ENCODE peak calls at places on chromosomes 1 and 21, in seven cellular contexts. D, H, N, B, S, K and U are unnamed samples.

GRCh38 chr1:55073187-55073916 is 34.0 kb downstream of the PCSK9 start:
- DNase-seq in D (no peak), H (no peak), N (no peak), B (no peak), S (no peak), K (no peak), U (no peak)

GRCh38 chr1:106406114-106406513 is 650.4 kb upstream of the PRMT6 start:
- DNase-seq in D (no peak), H (no peak), N (no peak), B (peak), S (no peak), K (no peak), U (no peak)

GRCh38 chr1:41620365-41621169 is 136.1 kb upstream of the EDN2 start:
- DNase-seq in D (no peak), H (no peak), N (no peak), B (no peak), S (no peak), K (no peak), U (no peak)

GRCh38 chr1:74323937-74324473 is 88.8 kb downstream of the TNNI3K start:
- DNase-seq in D (no peak), H (no peak), N (no peak), B (peak), S (no peak), K (no peak), U (no peak)

GRCh38 chr1:47894718-47895393 is 102.3 kb downstream of the TRABD2B start:
- DNase-seq in D (no peak), H (no peak), N (no peak), B (no peak), S (peak), K (no peak), U (peak)

GRCh38 chr21:42144221-42144620 is 73.1 kb downstream of the UMODL1 start:
- DNase-seq in D (no peak), H (no peak), N (no peak), B (no peak), S (no peak), K (no peak), U (no peak)

GRCh38 chr1:147600119-147601111 is 59.1 kb downstream of the BCL9 start:
- DNase-seq in D (no peak), H (no peak), N (peak), B (peak), S (no peak), K (no peak), U (peak)

GRCh38 chr1:156752843-156753486 is 1.5 kb upstream of the HDGF start:
- DNase-seq in D (no peak), H (no peak), N (no peak), B (no peak), S (no peak), K (no peak), U (peak)

GRCh38 chr1:172390620-172391491 is 29.6 kb upstream of the C1orf105 start:
- DNase-seq in D (no peak), H (peak), N (no peak), B (no peak), S (no peak), K (no peak), U (no peak)

GRCh38 chr1:2356911-2357845 is 34.2 kb downstream of the MORN1 start:
- DNase-seq in D (no peak), H (no peak), N (no peak), B (no peak), S (no peak), K (no peak), U (no peak)

GRCh38 chr1:26785611-26786436 is 1.9 kb upstream of the PIGV start:
- DNase-seq in D (no peak), H (no peak), N (peak), B (no peak), S (peak), K (no peak), U (peak)

GRCh38 chr1:24567792-24568388 is 12.0 kb downstream of the NCMAP start:
- DNase-seq in D (no peak), H (no peak), N (no peak), B (peak), S (no peak), K (no peak), U (peak)

GRCh38 chr21:44714905-44715304 is 3.5 kb upstream of the TSPEAR start:
- DNase-seq in D (no peak), H (no peak), N (no peak), B (no peak), S (no peak), K (no peak), U (no peak)

GRCh38 chr1:32899586-32900296 is 1.4 kb downstream of the TMEM54 start:
- DNase-seq in D (no peak), H (no peak), N (no peak), B (no peak), S (no peak), K (no peak), U (no peak)

GRCh38 chr1:83693409-83694126 is 305.4 kb downstream of the TTLL7 start:
- DNase-seq in D (no peak), H (no peak), N (peak), B (peak), S (no peak), K (no peak), U (no peak)

GRCh38 chr1:2382621-2383361 is 8.6 kb downstream of the MORN1 start:
- DNase-seq in D (no peak), H (no peak), N (no peak), B (peak), S (peak), K (peak), U (peak)

GRCh38 chr1:26861286-26861701 is 1.7 kb upstream of the SFN start:
- DNase-seq in D (no peak), H (no peak), N (no peak), B (no peak), S (no peak), K (no peak), U (no peak)

GRCh38 chr1:11692899-11693590 is 1.5 kb downstream of the DRAXIN start:
- DNase-seq in D (peak), H (no peak), N (peak), B (peak), S (no peak), K (no peak), U (no peak)

GRCh38 chr1:193348126-193349045 is 162.0 kb upstream of the B3GALT2 start:
- DNase-seq in D (no peak), H (no peak), N (no peak), B (no peak), S (no peak), K (no peak), U (no peak)

GRCh38 chr1:181469829-181470228 is 13.5 kb upstream of the CACNA1E start:
- DNase-seq in D (no peak), H (no peak), N (peak), B (no peak), S (no peak), K (no peak), U (peak)

GRCh38 chr1:47621483-47621882 is 183.6 kb downstream of the FOXD2 start:
- DNase-seq in D (no peak), H (no peak), N (no peak), B (no peak), S (no peak), K (no peak), U (no peak)

GRCh38 chr1:205496661-205497060 is 7.8 kb upstream of the CDK18 start:
- DNase-seq in D (no peak), H (no peak), N (no peak), B (peak), S (no peak), K (no peak), U (no peak)

GRCh38 chr1:203796223-203796747 is 862 bp downstream of the ZBED6 start:
- DNase-seq in D (peak), H (no peak), N (peak), B (peak), S (peak), K (no peak), U (no peak)

GRCh38 chr1:157139125-157139524 is 930 bp upstream of the ETV3 start:
- DNase-seq in D (no peak), H (no peak), N (no peak), B (no peak), S (no peak), K (no peak), U (no peak)

GRCh38 chr1:117673405-117673804 is 67.6 kb downstream of the TENT5C start:
- DNase-seq in D (no peak), H (no peak), N (peak), B (no peak), S (no peak), K (no peak), U (no peak)

GRCh38 chr1:245310605-245311531 is 156.1 kb downstream of the KIF26B start:
- DNase-seq in D (no peak), H (peak), N (no peak), B (peak), S (peak), K (no peak), U (peak)

GRCh38 chr21:34886554-34887385 is 162.3 kb downstream of the RUNX1 start:
- DNase-seq in D (peak), H (no peak), N (no peak), B (peak), S (peak), K (no peak), U (peak)

GRCh38 chr1:183323849-183324683 is 94.1 kb downstream of the NMNAT2 start:
- DNase-seq in D (no peak), H (no peak), N (no peak), B (no peak), S (no peak), K (no peak), U (peak)